ENCODE peak calls at places on chromosomes 3 and 15, in four cellular contexts. One of them, this sample, is unnamed.

GRCh38 chr15:74519311-74519710 is 21.7 kb upstream of the ARID3B start:
- DNase-seq in HepG2: no peak
- DNase-seq in upper lobe of right lung: no peak
- DNase-seq in body of pancreas: no peak
- DNase-seq in this sample: no peak

GRCh38 chr15:79678032-79678701 is 218.6 kb downstream of the MTHFS start:
- DNase-seq in HepG2: no peak
- DNase-seq in upper lobe of right lung: no peak
- DNase-seq in body of pancreas: no peak
- DNase-seq in this sample: no peak

GRCh38 chr3:13215940-13216546 is 142.8 kb upstream of the IQSEC1 start:
- DNase-seq in HepG2: peak; percentile 27
- DNase-seq in upper lobe of right lung: no peak
- DNase-seq in body of pancreas: no peak
- DNase-seq in this sample: no peak

GRCh38 chr3:81485444-81485865 is 276.0 kb downstream of the GBE1 start:
- DNase-seq in HepG2: no peak
- DNase-seq in upper lobe of right lung: no peak
- DNase-seq in body of pancreas: no peak
- DNase-seq in this sample: no peak

GRCh38 chr15:81339321-81339720 is 15.4 kb upstream of the STARD5 start:
- DNase-seq in HepG2: no peak
- DNase-seq in upper lobe of right lung: no peak
- DNase-seq in body of pancreas: no peak
- DNase-seq in this sample: no peak

GRCh38 chr15:88655103-88655553 is 16.3 kb downstream of the ISG20 start:
- DNase-seq in HepG2: no peak
- DNase-seq in upper lobe of right lung: no peak
- DNase-seq in body of pancreas: no peak
- DNase-seq in this sample: no peak

GRCh38 chr15:90033006-90033405 is 31.9 kb downstream of the ZNF710 start:
- DNase-seq in HepG2: no peak
- DNase-seq in upper lobe of right lung: no peak
- DNase-seq in body of pancreas: no peak
- DNase-seq in this sample: no peak

GRCh38 chr3:153574445-153574844 is 412.4 kb downstream of the RAP2B start:
- DNase-seq in HepG2: no peak
- DNase-seq in upper lobe of right lung: no peak
- DNase-seq in body of pancreas: no peak
- DNase-seq in this sample: no peak

GRCh38 chr3:191136347-191136746 is 62.7 kb upstream of the OSTN start:
- DNase-seq in HepG2: peak; percentile 18
- DNase-seq in upper lobe of right lung: no peak
- DNase-seq in body of pancreas: no peak
- DNase-seq in this sample: no peak

GRCh38 chr15:35136552-35136951 is 51.5 kb upstream of the NANOGP8 start:
- DNase-seq in HepG2: no peak
- DNase-seq in upper lobe of right lung: no peak
- DNase-seq in body of pancreas: no peak
- DNase-seq in this sample: no peak

GRCh38 chr3:171168086-171168485 is 141.6 kb upstream of the SLC2A2 start:
- DNase-seq in HepG2: peak; percentile 76
- DNase-seq in upper lobe of right lung: no peak
- DNase-seq in body of pancreas: peak; percentile 25
- DNase-seq in this sample: peak; percentile 26

GRCh38 chr3:71580636-71581215 is 2.8 kb downstream of the FOXP1 start:
- DNase-seq in HepG2: no peak
- DNase-seq in upper lobe of right lung: no peak
- DNase-seq in body of pancreas: no peak
- DNase-seq in this sample: no peak

GRCh38 chr3:8560608-8561007 is 59.0 kb downstream of the LMCD1 start:
- DNase-seq in HepG2: no peak
- DNase-seq in upper lobe of right lung: no peak
- DNase-seq in body of pancreas: no peak
- DNase-seq in this sample: no peak

GRCh38 chr3:178475062-178475461 is 61.2 kb upstream of the KCNMB2 start:
- DNase-seq in HepG2: no peak
- DNase-seq in upper lobe of right lung: no peak
- DNase-seq in body of pancreas: peak; percentile 50
- DNase-seq in this sample: no peak

GRCh38 chr3:49462222-49462621 is 7.8 kb upstream of the DAG1 start:
- DNase-seq in HepG2: peak; percentile 60
- DNase-seq in upper lobe of right lung: no peak
- DNase-seq in body of pancreas: no peak
- DNase-seq in this sample: no peak

GRCh38 chr3:196609343-196609775 is 30.1 kb upstream of the NRROS start:
- DNase-seq in HepG2: peak; percentile 64
- DNase-seq in upper lobe of right lung: peak; percentile 96
- DNase-seq in body of pancreas: peak; percentile 85
- DNase-seq in this sample: peak; percentile 92

GRCh38 chr3:122577409-122578028 is at the start of gene PARP15:
- DNase-seq in HepG2: no peak
- DNase-seq in upper lobe of right lung: peak; percentile 71
- DNase-seq in body of pancreas: no peak
- DNase-seq in this sample: peak; percentile 14

GRCh38 chr3:65617209-65617608 is 421.5 kb downstream of the MAGI1 start:
- DNase-seq in HepG2: no peak
- DNase-seq in upper lobe of right lung: no peak
- DNase-seq in body of pancreas: no peak
- DNase-seq in this sample: no peak

GRCh38 chr15:40115670-40116093 is 7.0 kb upstream of the BMF start:
- DNase-seq in HepG2: peak; percentile 54
- DNase-seq in upper lobe of right lung: peak; percentile 89
- DNase-seq in body of pancreas: peak; percentile 82
- DNase-seq in this sample: no peak

GRCh38 chr3:139389552-139390368 is at the start of gene COPB2:
- DNase-seq in HepG2: peak; percentile 97
- DNase-seq in upper lobe of right lung: peak; percentile 100
- DNase-seq in body of pancreas: peak; percentile 100
- DNase-seq in this sample: peak; percentile 100

GRCh38 chr15:69000725-69001503 is 13.6 kb upstream of the NOX5 start:
- DNase-seq in HepG2: no peak
- DNase-seq in upper lobe of right lung: no peak
- DNase-seq in body of pancreas: no peak
- DNase-seq in this sample: no peak

GRCh38 chr3:195889843-195890407 is 18.4 kb downstream of the TNK2 start:
- DNase-seq in HepG2: no peak
- DNase-seq in upper lobe of right lung: no peak
- DNase-seq in body of pancreas: no peak
- DNase-seq in this sample: no peak

GRCh38 chr15:98712845-98713584 is 64.7 kb downstream of the IGF1R start:
- DNase-seq in HepG2: no peak
- DNase-seq in upper lobe of right lung: no peak
- DNase-seq in body of pancreas: no peak
- DNase-seq in this sample: no peak

GRCh38 chr3:66299893-66300292 is 79.1 kb downstream of the SLC25A26 start:
- DNase-seq in HepG2: no peak
- DNase-seq in upper lobe of right lung: no peak
- DNase-seq in body of pancreas: no peak
- DNase-seq in this sample: no peak

GRCh38 chr3:189772584-189772983 is 141.4 kb downstream of the TP63 start:
- DNase-seq in HepG2: no peak
- DNase-seq in upper lobe of right lung: no peak
- DNase-seq in body of pancreas: no peak
- DNase-seq in this sample: no peak

GRCh38 chr3:129304141-129304540 is 25.5 kb downstream of the HMCES start:
- DNase-seq in HepG2: no peak
- DNase-seq in upper lobe of right lung: no peak
- DNase-seq in body of pancreas: no peak
- DNase-seq in this sample: no peak

GRCh38 chr3:196144383-196145105 is 62.7 kb upstream of the TFRC start:
- DNase-seq in HepG2: no peak
- DNase-seq in upper lobe of right lung: no peak
- DNase-seq in body of pancreas: no peak
- DNase-seq in this sample: no peak

GRCh38 chr15:42329992-42330391 is 29.3 kb upstream of the CAPN3 start:
- DNase-seq in HepG2: no peak
- DNase-seq in upper lobe of right lung: no peak
- DNase-seq in body of pancreas: no peak
- DNase-seq in this sample: no peak

DNA sequence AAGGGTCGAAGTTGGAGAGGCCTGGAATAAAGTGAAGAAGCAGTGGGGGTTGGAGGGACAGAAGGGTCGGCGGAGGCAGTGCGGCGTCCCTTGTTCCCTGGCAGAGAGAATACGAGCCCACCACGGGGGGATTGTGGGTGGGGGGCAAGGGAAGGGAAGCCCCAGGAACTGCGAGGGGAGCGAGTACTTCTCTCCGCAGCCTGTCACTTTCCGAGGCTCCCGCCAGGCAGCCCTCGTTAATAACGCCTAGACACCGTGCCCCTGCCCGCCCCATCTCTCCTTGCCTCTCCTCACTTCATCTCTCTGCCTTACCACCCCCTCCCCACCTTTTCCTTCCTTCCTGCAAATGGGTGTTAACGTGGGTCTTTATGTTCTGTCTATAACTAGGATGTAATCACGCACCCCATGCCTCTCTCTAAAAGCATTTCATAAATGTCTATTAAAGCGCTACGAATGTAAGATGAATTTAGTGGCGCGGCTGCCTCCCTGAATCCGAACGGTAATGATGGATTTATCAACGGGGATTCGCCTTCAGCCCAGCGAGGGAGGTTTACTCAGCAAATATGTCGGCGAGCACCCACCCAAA is 13.7 kb downstream of the NR2F2 start:
- DNase-seq in HepG2: no peak
- DNase-seq in upper lobe of right lung: no peak
- DNase-seq in body of pancreas: no peak
- DNase-seq in this sample: no peak
- H3K4me3 ChIP-seq in HepG2: no peak overlapping the region
- H3K4me3 ChIP-seq in upper lobe of right lung: peak overlapping the region; percentile 56
- H3K4me3 ChIP-seq in body of pancreas: no peak overlapping the region
- H3K4me3 ChIP-seq in this sample: no peak overlapping the region

DNA sequence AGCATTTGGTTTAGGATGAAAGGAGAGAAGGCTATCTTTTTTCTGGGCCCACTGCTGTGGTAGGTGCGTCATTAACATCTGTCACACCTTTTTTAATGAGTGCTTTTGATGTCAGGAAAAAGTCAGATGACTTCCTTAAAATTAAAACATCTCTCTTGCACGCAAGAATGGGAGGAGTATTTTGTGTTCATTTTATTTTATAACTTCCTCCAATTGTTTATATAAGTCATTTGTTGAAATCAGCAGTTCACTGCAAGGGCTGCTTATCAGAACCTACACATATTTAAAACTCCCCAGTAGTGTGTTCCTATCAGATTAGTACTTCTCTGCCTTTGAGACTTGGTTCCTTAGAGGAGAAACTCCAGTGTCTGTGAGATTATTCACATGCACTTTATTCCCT is 143.8 kb downstream of the NEO1 start:
- DNase-seq in HepG2: no peak
- DNase-seq in upper lobe of right lung: no peak
- DNase-seq in body of pancreas: no peak
- DNase-seq in this sample: no peak
- H3K27me3 ChIP-seq in HepG2: no peaks in the 10 kb centered on the region
- H3K27me3 ChIP-seq in upper lobe of right lung: no peaks in the 10 kb centered on the region
- H3K27me3 ChIP-seq in body of pancreas: no peaks in the 10 kb centered on the region
- H3K27me3 ChIP-seq in this sample: peaks cover 3% of the 10 kb centered on the region

GRCh38 chr15:77018796-77019475 is 24.0 kb downstream of the PSTPIP1 start:
- DNase-seq in HepG2: no peak
- DNase-seq in upper lobe of right lung: no peak
- DNase-seq in body of pancreas: no peak
- DNase-seq in this sample: peak; percentile 2
- H3K4me1 ChIP-seq in HepG2: no peaks in the 10 kb centered on the region
- H3K4me1 ChIP-seq in upper lobe of right lung: no peaks in the 10 kb centered on the region
- H3K4me1 ChIP-seq in body of pancreas: peaks cover under 1% of the 10 kb centered on the region
- H3K4me1 ChIP-seq in this sample: peaks cover 8% of the 10 kb centered on the region

DNA sequence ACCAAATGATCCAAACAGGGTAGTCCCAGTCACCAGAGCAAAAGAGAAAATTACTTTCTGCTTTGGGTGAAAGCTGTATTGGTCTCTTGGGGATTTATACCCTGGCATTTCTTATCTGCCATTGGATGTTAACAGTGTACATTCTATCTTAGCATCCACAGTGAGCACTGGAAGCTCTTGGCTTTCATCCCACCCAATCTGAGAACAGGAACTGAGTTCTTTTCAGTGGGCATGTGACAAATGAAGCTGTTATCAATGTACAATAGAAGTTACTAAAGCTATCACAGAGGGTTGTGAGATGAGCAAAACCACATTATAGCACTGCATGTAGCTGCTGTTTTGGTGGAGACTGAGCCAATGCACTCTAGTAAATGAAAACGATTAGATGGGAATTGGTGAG is 300.7 kb downstream of the TUSC7 start:
- DNase-seq in HepG2: no peak
- DNase-seq in upper lobe of right lung: no peak
- DNase-seq in body of pancreas: no peak
- DNase-seq in this sample: peak; percentile 70
- H3K4me3 ChIP-seq in HepG2: no peak overlapping the region
- H3K4me3 ChIP-seq in upper lobe of right lung: no peak overlapping the region
- H3K4me3 ChIP-seq in body of pancreas: no peak overlapping the region
- H3K4me3 ChIP-seq in this sample: no peak overlapping the region

DNA sequence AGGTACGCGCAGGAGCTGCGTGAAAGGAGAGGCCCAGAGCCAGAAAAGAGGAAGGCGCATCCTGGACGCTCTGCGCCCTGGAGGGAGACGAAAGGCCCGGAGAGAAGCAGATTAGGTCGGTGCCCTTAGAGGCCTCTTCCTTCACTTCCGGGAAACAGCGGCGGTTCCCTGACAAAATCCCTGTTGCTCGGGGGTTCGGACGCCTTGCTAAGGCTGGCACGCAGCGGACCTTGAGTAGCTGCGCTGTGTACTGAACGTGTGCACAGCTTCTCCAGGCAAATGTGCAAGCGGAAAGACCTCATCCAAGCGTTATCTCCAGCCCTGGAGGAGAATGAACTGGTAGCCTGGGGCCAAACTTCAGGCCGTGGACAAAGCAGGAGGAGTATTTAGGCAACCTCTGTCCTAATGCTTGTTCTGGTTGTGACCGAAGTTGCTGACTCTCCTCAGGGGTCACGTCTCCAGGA is 3.0 kb upstream of the SOX14 start:
- DNase-seq in HepG2: no peak
- DNase-seq in upper lobe of right lung: no peak
- DNase-seq in body of pancreas: no peak
- DNase-seq in this sample: no peak
- H3K27me3 ChIP-seq in HepG2: peaks cover 53% of the 10 kb centered on the region
- H3K27me3 ChIP-seq in upper lobe of right lung: peaks cover 76% of the 10 kb centered on the region
- H3K27me3 ChIP-seq in body of pancreas: no peaks in the 10 kb centered on the region
- H3K27me3 ChIP-seq in this sample: peaks cover 76% of the 10 kb centered on the region

GRCh38 chr15:66772967-66773873 is 71.2 kb downstream of the SMAD6 start:
- DNase-seq in HepG2: peak; percentile 75
- DNase-seq in upper lobe of right lung: no peak
- DNase-seq in body of pancreas: peak; percentile 65
- DNase-seq in this sample: peak; percentile 40
- H3K4me1 ChIP-seq in HepG2: peaks cover 66% of the 10 kb centered on the region
- H3K4me1 ChIP-seq in upper lobe of right lung: peaks cover 52% of the 10 kb centered on the region
- H3K4me1 ChIP-seq in body of pancreas: peaks cover 59% of the 10 kb centered on the region
- H3K4me1 ChIP-seq in this sample: peaks cover 43% of the 10 kb centered on the region

This sample was measured in BE2C.